ENCODE peak calls at places on chromosome 18, in five cellular contexts. L is tibial artery, V is thoracic aorta, P is K562, I is upper lobe of left lung. R is an unnamed sample.
A peak's percentile ranks its signal among the peaks of the same experiment; 100 is the strongest.

GRCh38 chr18:36321636-36322407 is 24.3 kb downstream of the FHOD3 start:
- DNase-seq in V (no peak), L (no peak), P (no peak), I (no peak), R (no peak)

GRCh38 chr18:76754381-76754780 is 68.0 kb upstream of the ZNF236 start:
- DNase-seq in V (no peak), P (no peak), I (no peak), L (no peak), R (no peak)

GRCh38 chr18:74388227-74388626 is 68.9 kb downstream of the DIPK1C start:
- DNase-seq in P (no peak), V (no peak), L (no peak), I (no peak), R (no peak)

GRCh38 chr18:13392029-13392750 is 173.6 kb downstream of the LDLRAD4 start:
- DNase-seq in V (no peak), P (no peak), I (no peak), L (no peak), R (no peak)

GRCh38 chr18:63317556-63317946 is 2.0 kb downstream of the BCL2 start:
- DNase-seq in P (no peak), L (no peak), I (no peak), V (no peak), R (no peak)

GRCh38 chr18:34222025-34222395 is 2.7 kb downstream of the NOL4 start:
- DNase-seq in I (peak; percentile 27), L (no peak), V (no peak), P (no peak), R (no peak)

GRCh38 chr18:8197510-8197909 is 411.7 kb upstream of the RAB12 start:
- DNase-seq in L (no peak), P (no peak), I (no peak), V (no peak), R (no peak)

GRCh38 chr18:23964282-23965238 is 50.0 kb upstream of the TTC39C start:
- DNase-seq in P (peak; percentile 34), I (peak; percentile 18), V (no peak), L (no peak), R (no peak)

GRCh38 chr18:9428301-9428706 is 47.0 kb upstream of the RALBP1 start:
- DNase-seq in L (no peak), V (no peak), I (no peak), P (no peak), R (no peak)

GRCh38 chr18:36074435-36074834 is 7.1 kb upstream of the RPRD1A start:
- DNase-seq in I (no peak), L (no peak), P (no peak), V (no peak), R (no peak)

GRCh38 chr18:79403723-79404566 is 8.2 kb downstream of the NFATC1 start:
- DNase-seq in L (no peak), I (peak; percentile 41), P (no peak), V (no peak), R (no peak)

GRCh38 chr18:9191658-9192256 is 55.2 kb downstream of the ANKRD12 start:
- DNase-seq in P (peak; percentile 90), I (no peak), L (no peak), V (no peak), R (no peak)

GRCh38 chr18:9094307-9095226 is 7.9 kb upstream of the NDUFV2 start:
- DNase-seq in V (no peak), L (no peak), P (peak; percentile 51), I (no peak), R (no peak)

GRCh38 chr18:77766421-77766820 is 516.8 kb downstream of the GALR1 start:
- DNase-seq in V (no peak), I (no peak), L (no peak), P (no peak), R (no peak)

GRCh38 chr18:74929110-74929509 is 279.8 kb downstream of the PTGR3 start:
- DNase-seq in V (no peak), L (no peak), P (no peak), I (peak; percentile 15), R (peak; percentile 55)

GRCh38 chr18:54117853-54118773 is 106.4 kb downstream of the MBD2 start:
- DNase-seq in L (no peak), P (no peak), I (no peak), V (no peak), R (no peak)

GRCh38 chr18:13161276-13161899 is 57.2 kb upstream of the LDLRAD4 start:
- DNase-seq in P (no peak), I (no peak), V (no peak), L (no peak), R (no peak)

GRCh38 chr18:3151379-3152264 is 68.1 kb downstream of the MYOM1 start:
- DNase-seq in L (no peak), V (no peak), I (no peak), P (peak; percentile 52), R (no peak)

GRCh38 chr18:59617468-59617932 is 79.7 kb downstream of the CCBE1 start:
- DNase-seq in V (no peak), P (no peak), I (no peak), L (no peak), R (no peak)

GRCh38 chr18:79927597-79928562 is 23.6 kb downstream of the SLC66A2 start:
- DNase-seq in I (no peak), L (peak; percentile 59), P (no peak), V (no peak), R (peak; percentile 40)

GRCh38 chr18:42163316-42163715 is 208.3 kb downstream of the PIK3C3 start:
- DNase-seq in P (no peak), L (no peak), V (no peak), I (no peak), R (no peak)

GRCh38 chr18:58241877-58242276 is 197.9 kb downstream of the NEDD4L start:
- DNase-seq in I (no peak), V (no peak), L (no peak), P (no peak), R (no peak)

GRCh38 chr18:58242435-58242834 is 198.4 kb downstream of the NEDD4L start:
- DNase-seq in V (no peak), P (no peak), L (no peak), I (no peak), R (no peak)

GRCh38 chr18:58239879-58240278 is 195.9 kb downstream of the NEDD4L start:
- DNase-seq in P (no peak), V (no peak), L (no peak), I (no peak), R (no peak)

GRCh38 chr18:58242978-58243377 is 199.0 kb downstream of the NEDD4L start:
- DNase-seq in V (no peak), I (no peak), L (no peak), P (no peak), R (no peak)

GRCh38 chr18:58241026-58241679 is 197.1 kb downstream of the NEDD4L start:
- DNase-seq in V (no peak), L (no peak), I (no peak), P (no peak), R (no peak)
- TF ChIP-seq CTCF in V (no peak), L (no peak), I (no peak), P (no peak), R (no peak)

GRCh38 chr18:64712035-64712434 is 563.1 kb upstream of the LINC00305 start:
- DNase-seq in I (no peak), L (no peak), P (no peak), V (no peak), R (no peak)

GRCh38 chr18:64710105-64710861 is 561.4 kb upstream of the LINC00305 start:
- DNase-seq in P (no peak), V (no peak), I (no peak), L (no peak), R (no peak)

DNA sequence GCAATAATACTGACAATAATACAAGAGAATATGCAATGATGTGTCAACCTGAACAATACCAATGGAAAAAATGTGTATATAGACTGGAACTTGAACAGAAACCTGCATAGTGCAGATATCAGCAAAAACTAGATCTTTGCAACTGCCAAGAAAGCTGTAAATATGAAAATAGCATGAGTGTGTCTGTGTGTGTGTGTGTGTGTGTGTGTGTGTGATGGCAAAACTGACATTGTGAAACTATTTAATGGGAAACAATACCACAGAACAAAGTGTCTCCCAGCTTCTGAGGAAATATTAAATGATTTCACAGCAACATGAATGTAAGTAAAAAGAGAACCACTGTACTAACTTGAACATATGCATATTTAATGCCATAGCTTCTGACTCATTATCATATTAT is 558.2 kb upstream of the LINC00305 start:
- DNase-seq in P (no peak), L (no peak), I (no peak), V (no peak), R (no peak)
- H3K4me1 ChIP-seq in P (no peaks in the 10 kb centered on the region), L (no peaks in the 10 kb centered on the region), I (no peaks in the 10 kb centered on the region), V (no peaks in the 10 kb centered on the region), R (no peaks in the 10 kb centered on the region)

GRCh38 chr18:67715567-67715966 is 199.0 kb upstream of the DSEL start:
- DNase-seq in P (no peak), I (no peak), V (no peak), L (no peak), R (no peak)

GRCh38 chr18:67705748-67706147 is 189.2 kb upstream of the DSEL start:
- DNase-seq in I (no peak), L (no peak), V (no peak), P (no peak), R (no peak)

DNA sequence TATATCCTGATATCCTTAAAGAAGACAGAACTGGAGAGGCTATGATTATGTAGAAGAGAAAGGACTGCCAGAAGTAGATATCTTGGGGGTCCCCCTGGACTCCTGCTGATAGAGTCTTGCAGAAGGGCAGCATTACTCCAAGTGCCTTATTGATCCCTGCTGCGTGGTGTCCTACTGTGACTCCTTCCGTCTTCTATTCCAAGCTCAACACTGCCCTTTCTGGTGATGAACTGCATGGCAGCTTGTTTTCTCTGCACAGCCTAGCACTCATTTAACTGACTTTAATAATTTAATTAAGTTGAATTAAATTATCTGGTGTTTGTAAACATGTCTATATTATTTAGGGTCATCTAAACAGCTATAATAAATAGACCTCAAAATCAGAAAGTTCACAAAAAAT is 194.1 kb upstream of the DSEL start:
- DNase-seq in V (no peak), L (no peak), P (no peak), I (no peak), R (no peak)
- TF ChIP-seq CTCF in V (no peak), L (no peak), P (no peak), I (no peak), R (no peak)

DNA sequence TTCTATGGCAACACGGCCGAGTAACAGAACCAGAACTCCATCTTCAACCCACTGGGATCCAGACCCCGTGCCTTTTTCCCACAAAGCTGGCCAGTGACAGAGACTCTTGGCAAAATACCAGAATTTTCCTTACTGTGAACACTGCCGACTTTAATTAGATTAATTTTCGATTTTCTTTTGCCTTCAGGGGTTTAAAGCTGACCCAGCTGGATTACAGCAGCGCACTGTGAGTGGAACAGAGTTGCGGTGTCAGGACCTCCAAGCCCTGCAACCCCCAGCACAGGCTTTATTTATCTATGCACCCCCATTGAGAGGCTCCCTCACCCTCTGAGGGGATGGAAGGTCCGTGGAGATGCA is 36.4 kb downstream of the CTIF start:
- DNase-seq in L (no peak), V (no peak), I (no peak), P (no peak), R (no peak)
- H3K4me1 ChIP-seq in L (peaks cover 32% of the 10 kb centered on the region), V (peaks cover 54% of the 10 kb centered on the region), I (no peaks in the 10 kb centered on the region), P (peaks cover 8% of the 10 kb centered on the region), R (no peaks in the 10 kb centered on the region)

R was measured in breast epithelium.